ENCODE peak calls at places on chromosomes 13 and 19, in six cellular contexts. M is mesendoderm, C is fibroblast of lung, D is neuronal stem cell, J is tibial artery, N is adrenal gland. O is an unnamed sample. For H3K27me3, the result is how much of the 10 kb centered on the place peaks cover.

GRCh38 chr19:40510526-40511115 is 43.8 kb downstream of the SPTBN4 start:
- DNase-seq in D (no peak), C (no peak), M (no peak), N (no peak), J (no peak), O (no peak)

GRCh38 chr13:32384702-32385101 is 43.2 kb downstream of the N4BP2L1 start:
- DNase-seq in N (no peak), C (no peak), D (no peak), M (no peak), J (no peak), O (no peak)

GRCh38 chr19:30087381-30088138 is 145.5 kb downstream of the URI1 start:
- DNase-seq in D (no peak), M (no peak), J (no peak), C (no peak), N (no peak), O (peak)

GRCh38 chr13:113319371-113319770 is 22.3 kb downstream of the LAMP1 start:
- DNase-seq in C (no peak), D (no peak), N (no peak), M (no peak), J (no peak), O (peak)

GRCh38 chr13:40506592-40507446 is 159.6 kb downstream of the FOXO1 start:
- DNase-seq in N (no peak), C (no peak), J (no peak), D (no peak), M (no peak), O (no peak)

GRCh38 chr13:68715651-68716050 is 1392.0 kb upstream of the ATXN8OS start:
- DNase-seq in C (no peak), N (no peak), D (no peak), M (no peak), J (no peak), O (no peak)

GRCh38 chr19:10219678-10220077 is 11.5 kb downstream of the S1PR2 start:
- DNase-seq in M (peak), C (peak), N (no peak), D (no peak), J (no peak), O (no peak)

GRCh38 chr19:5154129-5154798 is 185.4 kb downstream of the KDM4B start:
- DNase-seq in D (no peak), C (no peak), N (no peak), J (no peak), M (peak), O (peak)

GRCh38 chr19:41821003-41821735 is 23.3 kb downstream of the LYPD4 start:
- DNase-seq in C (peak), D (peak), J (no peak), M (peak), N (no peak), O (peak)

GRCh38 chr13:98301721-98302120 is 124.7 kb upstream of the RNF113B start:
- DNase-seq in J (no peak), D (no peak), N (no peak), M (no peak), C (peak), O (no peak)

GRCh38 chr19:57506163-57506562 is 6.4 kb downstream of the ZNF773 start:
- DNase-seq in D (no peak), N (no peak), J (no peak), C (no peak), M (no peak), O (no peak)

GRCh38 chr13:113562085-113562749 is 22.3 kb upstream of the TFDP1 start:
- DNase-seq in C (peak), D (peak), M (peak), J (no peak), N (peak), O (no peak)

GRCh38 chr13:95601906-95602305 is 42.6 kb downstream of the DZIP1 start:
- DNase-seq in M (no peak), D (no peak), J (no peak), C (no peak), N (no peak), O (no peak)

GRCh38 chr13:57045816-57046691 is 94.7 kb upstream of the PRR20A start:
- DNase-seq in C (peak), D (no peak), N (no peak), M (no peak), J (no peak), O (no peak)

GRCh38 chr13:56247692-56248091 is 893.0 kb upstream of the PRR20A start:
- DNase-seq in J (no peak), M (no peak), N (no peak), C (no peak), D (no peak), O (no peak)

GRCh38 chr13:21738636-21739035 is 67.8 kb downstream of the FGF9 start:
- DNase-seq in D (no peak), N (no peak), J (no peak), C (no peak), M (no peak), O (no peak)

GRCh38 chr13:32791545-32792172 is 205.4 kb downstream of the PDS5B start:
- DNase-seq in D (no peak), N (no peak), M (no peak), J (no peak), C (no peak), O (no peak)

GRCh38 chr19:50695251-50696064 is 24.1 kb downstream of the SHANK1 start:
- DNase-seq in J (no peak), N (no peak), D (peak), C (no peak), M (no peak), O (no peak)

GRCh38 chr13:50085063-50085462 is 69.8 kb downstream of the KCNRG start:
- DNase-seq in D (peak), J (no peak), N (no peak), M (peak), C (peak), O (no peak)

GRCh38 chr19:51194527-51195315 is 30.2 kb upstream of the CD33 start:
- DNase-seq in J (no peak), M (no peak), N (no peak), D (no peak), C (no peak), O (peak)

GRCh38 chr13:109869312-109870237 is 83.2 kb upstream of the IRS2 start:
- DNase-seq in C (peak), J (peak), N (peak), M (peak), D (no peak), O (peak)

GRCh38 chr19:4745986-4746385 is 22.3 kb upstream of the DPP9 start:
- DNase-seq in C (no peak), D (no peak), N (no peak), J (no peak), M (no peak), O (no peak)

GRCh38 chr13:106314417-106314816 is 221.0 kb downstream of the EFNB2 start:
- DNase-seq in N (no peak), C (no peak), M (peak), D (no peak), J (no peak), O (no peak)

GRCh38 chr13:95317037-95317989 is 16.1 kb upstream of the ABCC4 start:
- DNase-seq in N (no peak), M (no peak), J (no peak), D (no peak), C (peak), O (no peak)

GRCh38 chr13:98447130-98447529 is 129.8 kb downstream of the STK24 start:
- DNase-seq in D (no peak), J (no peak), C (no peak), M (no peak), N (no peak), O (no peak)

GRCh38 chr13:26495749-26496148 is 61.7 kb upstream of the WASF3 start:
- DNase-seq in J (no peak), N (no peak), M (no peak), C (no peak), D (no peak), O (no peak)

GRCh38 chr13:51541037-51541436 is 43.2 kb upstream of the WDFY2 start:
- DNase-seq in J (no peak), C (no peak), M (no peak), N (no peak), D (no peak), O (no peak)

GRCh38 chr13:43240278-43240677 is 216.9 kb downstream of the DNAJC15 start:
- DNase-seq in D (no peak), C (no peak), J (no peak), M (no peak), N (no peak), O (no peak)

GRCh38 chr19:35013047-35013819 is 13.1 kb downstream of the GRAMD1A start:
- DNase-seq in C (peak), M (peak), D (no peak), J (peak), N (peak), O (peak)

GRCh38 chr13:108925070-108925469 is 295.7 kb downstream of the MYO16 start:
- DNase-seq in D (no peak), C (no peak), M (no peak), N (no peak), J (no peak), O (no peak)

GRCh38 chr19:8988204-8988603 is 22.0 kb downstream of the MUC16 start:
- DNase-seq in N (no peak), C (no peak), J (no peak), D (no peak), M (peak), O (no peak)

GRCh38 chr19:35055715-35056179 is 14.2 kb downstream of the HPN start:
- DNase-seq in C (no peak), J (no peak), N (no peak), D (no peak), M (peak), O (no peak)

GRCh38 chr13:33032037-33032625 is 15.9 kb downstream of the KL start:
- DNase-seq in J (no peak), D (no peak), M (no peak), N (no peak), C (no peak), O (no peak)

GRCh38 chr19:1455002-1455335 is 5.0 kb downstream of the APC2 start:
- DNase-seq in D (no peak), J (no peak), C (no peak), N (no peak), M (no peak), O (no peak)

GRCh38 chr19:1456121-1456900 is 6.4 kb downstream of the APC2 start:
- DNase-seq in M (no peak), N (no peak), D (no peak), J (no peak), C (no peak), O (no peak)

GRCh38 chr19:1455336-1456120 is 5.6 kb downstream of the APC2 start:
- DNase-seq in N (no peak), D (no peak), J (no peak), C (peak), M (peak), O (no peak)

GRCh38 chr19:1457892-1458291 is 8.0 kb downstream of the APC2 start:
- DNase-seq in J (no peak), C (no peak), M (no peak), D (no peak), N (no peak), O (no peak)

GRCh38 chr19:1457031-1457739 is 7.3 kb downstream of the APC2 start:
- DNase-seq in J (no peak), M (peak), N (no peak), C (no peak), D (no peak), O (no peak)
- H3K27me3 ChIP-seq in J (half or more), M (under half), N (under half), C (under half), D (under half), O (under half)

GRCh38 chr19:7720351-7720750 is 11.6 kb downstream of the CLEC4G start:
- DNase-seq in D (no peak), M (no peak), J (no peak), N (no peak), C (no peak), O (no peak)
- H3K27me3 ChIP-seq in D (under half), M (under half), J (under half), N (under half), C (under half), O (under half)

GRCh38 chr13:28582892-28583240 is 76.1 kb upstream of the POMP start:
- DNase-seq in C (no peak), M (no peak), J (no peak), D (no peak), N (no peak), O (no peak)
- H3K27me3 ChIP-seq in C (under half), M (under half), J (under half), D (under half), N (under half), O (under half)

GRCh38 chr13:99984463-99985242 is 3.1 kb downstream of the ZIC2 start:
- DNase-seq in N (no peak), M (peak), D (no peak), C (no peak), J (no peak), O (no peak)
- H3K27me3 ChIP-seq in N (half or more), M (under half), D (under half), C (half or more), J (half or more), O (under half)

GRCh38 chr13:97252735-97253134 is 30.6 kb downstream of the MBNL2 start:
- DNase-seq in J (no peak), D (no peak), C (no peak), N (no peak), M (no peak), O (no peak)
- H3K27me3 ChIP-seq in J (under half), D (under half), C (under half), N (under half), M (under half), O (under half)

DNA sequence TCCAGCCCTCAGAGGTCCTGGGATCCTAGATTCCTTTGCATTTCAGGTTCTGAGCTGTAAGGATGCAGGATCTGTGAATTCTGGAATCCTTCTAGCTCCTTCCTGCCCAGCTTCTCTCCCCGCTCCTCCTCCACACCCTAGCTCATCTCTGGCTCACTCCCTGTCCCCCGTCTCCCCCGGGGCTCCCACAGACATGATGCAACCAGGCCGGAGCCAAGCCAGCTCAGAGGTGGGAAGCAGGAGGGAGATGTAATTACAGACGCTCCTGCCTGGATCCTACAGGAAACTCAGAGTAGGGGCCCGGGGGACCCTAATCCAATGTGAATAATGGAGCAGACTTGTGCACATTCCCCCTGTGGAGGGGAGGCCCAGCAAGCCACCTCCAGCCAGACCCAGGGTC is 4.5 kb downstream of the GNG8 start:
- DNase-seq in D (no peak), C (no peak), J (peak), N (no peak), M (no peak), O (no peak)
- H3K27me3 ChIP-seq in D (under half), C (under half), J (under half), N (under half), M (under half), O (under half)

GRCh38 chr19:17794412-17794730 is 567 bp upstream of the B3GNT3 start:
- DNase-seq in D (no peak), J (no peak), N (no peak), C (no peak), M (no peak), O (no peak)
- H3K27me3 ChIP-seq in D (half or more), J (half or more), N (under half), C (under half), M (under half), O (under half)

DNA sequence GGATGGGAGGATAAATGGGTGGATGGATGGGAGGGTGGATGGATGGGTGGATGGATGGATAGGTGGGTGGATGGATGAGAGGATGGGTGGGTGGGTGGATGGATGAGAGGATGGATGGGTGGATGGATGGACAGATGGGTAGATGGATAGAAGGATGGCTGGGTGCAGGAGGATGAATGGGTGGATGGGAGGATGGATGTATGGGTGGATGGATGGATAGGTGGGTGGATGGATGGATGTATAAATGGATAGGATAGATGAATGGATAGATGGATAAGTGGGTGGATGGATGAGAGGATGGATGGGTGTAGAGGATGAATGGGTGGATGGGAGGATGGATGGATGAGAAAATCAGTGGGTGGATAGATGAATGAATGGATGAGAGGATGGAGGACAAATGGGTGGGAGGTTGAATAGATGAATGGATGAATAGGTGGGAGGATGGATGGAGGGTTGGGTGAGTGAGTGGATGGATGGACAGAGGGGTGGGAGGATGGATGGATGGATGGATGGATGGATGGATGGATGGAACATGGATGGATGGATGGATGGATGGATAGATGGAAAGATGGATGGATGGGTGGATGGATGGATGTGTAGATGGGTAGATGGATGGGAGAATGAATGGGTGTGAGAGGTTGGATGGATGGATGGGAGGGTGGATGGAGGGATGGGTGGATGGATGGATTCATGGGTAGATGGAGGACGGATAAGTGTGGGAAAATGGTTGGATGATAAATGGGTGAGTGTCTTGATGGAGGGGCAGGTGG is 35.9 kb upstream of the ONECUT3 start:
- DNase-seq in J (no peak), D (no peak), M (no peak), N (no peak), C (no peak), O (no peak)
- H3K27me3 ChIP-seq in J (half or more), D (under half), M (under half), N (under half), C (under half), O (under half)

DNA sequence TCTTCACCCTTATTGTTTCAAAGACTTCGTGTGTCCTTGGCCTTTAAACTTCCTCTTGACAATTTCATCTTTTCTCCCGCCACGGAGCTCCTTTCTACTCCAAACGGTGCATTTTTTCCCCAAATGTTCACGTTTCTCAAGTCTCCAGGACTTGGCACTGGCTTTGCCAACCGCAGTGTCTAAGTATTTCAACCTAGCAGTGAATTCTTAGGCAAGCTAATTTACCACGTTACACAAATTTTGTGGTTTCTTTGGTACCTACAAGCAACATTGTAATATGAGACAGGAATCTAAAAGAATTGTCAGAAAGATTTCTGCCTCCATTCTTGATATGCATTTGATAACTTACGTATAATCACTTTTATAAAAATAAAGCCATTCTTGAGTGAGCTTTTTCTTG is 10.8 kb downstream of the ZIC2 start:
- DNase-seq in N (no peak), C (no peak), D (no peak), J (no peak), M (peak), O (no peak)
- H3K27me3 ChIP-seq in N (half or more), C (half or more), D (under half), J (half or more), M (under half), O (under half)

GRCh38 chr19:33624586-33625153 is 2.9 kb downstream of the CHST8 start:
- DNase-seq in N (no peak), J (no peak), C (no peak), M (no peak), D (no peak), O (no peak)

GRCh38 chr19:33628921-33629825 is 7.4 kb downstream of the CHST8 start:
- DNase-seq in N (no peak), J (no peak), M (no peak), D (no peak), C (no peak), O (no peak)

GRCh38 chr19:33627962-33628839 is 6.4 kb downstream of the CHST8 start:
- DNase-seq in C (no peak), D (no peak), N (no peak), J (no peak), M (no peak), O (peak)

GRCh38 chr19:33629826-33630375 is 8.1 kb downstream of the CHST8 start:
- DNase-seq in D (no peak), J (no peak), C (no peak), M (no peak), N (no peak), O (peak)

DNA sequence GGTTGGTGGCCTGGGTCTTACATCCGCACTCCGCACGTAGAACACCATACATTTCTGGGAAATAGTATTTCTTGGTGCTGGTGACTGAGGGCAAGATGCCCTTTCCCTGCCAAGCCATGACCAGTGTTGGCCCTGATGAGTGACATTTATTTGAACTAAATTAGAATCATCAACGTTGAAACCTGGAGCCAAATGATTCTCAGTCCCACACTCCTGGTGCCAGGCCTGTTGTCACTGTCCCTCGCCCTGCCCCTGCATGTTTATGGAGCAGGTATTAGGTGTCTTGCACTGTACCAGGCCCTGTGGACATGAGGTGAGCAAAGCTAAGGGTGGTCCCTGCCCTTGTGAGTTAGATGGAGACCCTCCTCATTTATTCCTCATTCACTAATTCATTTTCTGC is 5.8 kb downstream of the CHST8 start:
- DNase-seq in M (no peak), J (no peak), D (no peak), N (no peak), C (no peak), O (peak)
- H3K27me3 ChIP-seq in M (under half), J (half or more), D (half or more), N (under half), C (under half), O (under half)